ENCODE peak calls at places on chromosomes 16 and 17, in ten cellular contexts. G is DMS153, Y is EH, H is HS-5, R is HCT116, O is fibroblast of mammary gland, J is anterior cingulate cortex, P is right cardiac atrium, U is NCI-H2107, Z is hippocampal formation. F is an unnamed sample.

GRCh38 chr17:80694085-80694991 is 149.7 kb downstream of the RPTOR start:
- DNase-seq in Y (no peak), G (peak), P (no peak), O (no peak), H (no peak), U (no peak), Z (no peak), J (no peak), R (no peak), F (no peak)

GRCh38 chr17:41265078-41265477 is at the start of gene KRTAP9-6:
- DNase-seq in U (no peak), R (no peak), Z (no peak), H (no peak), Y (no peak), G (no peak), P (no peak), O (no peak), J (no peak), F (no peak)

GRCh38 chr16:70460737-70461261 is 6.4 kb downstream of the FCSK start:
- DNase-seq in H (no peak), P (no peak), U (no peak), J (no peak), Z (no peak), O (no peak), G (no peak), Y (peak), R (no peak), F (no peak)

GRCh38 chr16:24670623-24671454 is 58.6 kb upstream of the TNRC6A start:
- DNase-seq in P (peak), Y (peak), J (peak), G (peak), Z (peak), H (no peak), O (peak), R (no peak), U (peak), F (peak)

GRCh38 chr17:16215965-16216316 is 607 bp upstream of the NCOR1 start:
- DNase-seq in G (peak), Z (no peak), O (peak), Y (no peak), U (no peak), P (no peak), J (no peak), H (no peak), R (peak), F (no peak)

GRCh38 chr16:48408688-48409087 is 23.5 kb upstream of the SIAH1 start:
- DNase-seq in J (no peak), Y (peak), G (no peak), O (peak), U (no peak), Z (no peak), H (no peak), P (peak), R (no peak), F (no peak)

GRCh38 chr16:88655053-88655732 is 4.3 kb upstream of the CYBA start:
- DNase-seq in U (no peak), H (no peak), Y (no peak), Z (no peak), G (no peak), R (no peak), J (no peak), O (no peak), P (no peak), F (no peak)

GRCh38 chr17:69417545-69418483 is 3.3 kb downstream of the MAP2K6 start:
- DNase-seq in G (no peak), J (no peak), O (no peak), R (no peak), U (no peak), Z (no peak), Y (no peak), P (no peak), H (no peak), F (no peak)

GRCh38 chr17:14699569-14700190 is 398.8 kb downstream of the HS3ST3B1 start:
- DNase-seq in P (no peak), J (no peak), U (no peak), Z (no peak), H (no peak), G (no peak), Y (peak), O (no peak), R (no peak), F (no peak)

GRCh38 chr16:31869511-31870201 is 4.0 kb upstream of the ZNF267 start:
- DNase-seq in U (peak), P (peak), O (peak), R (no peak), Y (peak), G (peak), H (peak), Z (peak), J (no peak), F (no peak)

GRCh38 chr17:149231-149630 is 11.9 kb downstream of the SCGB1C2 start:
- DNase-seq in Z (no peak), H (no peak), R (no peak), J (no peak), G (no peak), O (no peak), Y (no peak), P (no peak), U (no peak), F (no peak)

GRCh38 chr17:19250421-19251141 is 13.4 kb downstream of the EPN2 start:
- DNase-seq in G (no peak), P (peak), R (no peak), Y (no peak), O (peak), Z (peak), J (peak), H (no peak), U (no peak), F (no peak)

GRCh38 chr16:88339926-88340754 is 42.6 kb upstream of the ZNF469 start:
- DNase-seq in U (no peak), O (no peak), Z (no peak), H (no peak), R (no peak), J (no peak), G (peak), Y (no peak), P (peak), F (no peak)

GRCh38 chr16:67397451-67397801 is 4.1 kb upstream of the TPPP3 start:
- DNase-seq in H (no peak), G (no peak), Y (no peak), P (peak), U (no peak), R (no peak), Z (no peak), J (no peak), O (peak), F (no peak)

GRCh38 chr17:7560172-7561027 is 1.3 kb upstream of the SENP3 start:
- DNase-seq in R (no peak), U (peak), J (no peak), O (peak), G (peak), Y (peak), P (peak), Z (no peak), H (no peak), F (no peak)

GRCh38 chr16:2029350-2029749 is 2.6 kb downstream of the NHERF2 start:
- DNase-seq in R (no peak), H (no peak), P (no peak), U (no peak), O (no peak), G (no peak), J (no peak), Z (no peak), Y (no peak), F (no peak)

GRCh38 chr17:78979780-78980623 is at the start of gene LGALS3BP:
- DNase-seq in O (peak), P (peak), J (peak), R (peak), U (peak), Z (peak), G (peak), Y (peak), H (peak), F (peak)

GRCh38 chr17:33520404-33521032 is 227.4 kb upstream of the ASIC2 start:
- DNase-seq in Z (peak), O (peak), H (no peak), U (no peak), R (no peak), G (peak), J (peak), P (peak), Y (peak), F (no peak)

GRCh38 chr17:29376667-29377268 is 13.4 kb upstream of the TAOK1 start:
- DNase-seq in G (no peak), R (no peak), O (peak), J (peak), Z (peak), H (no peak), Y (peak), U (no peak), P (peak), F (no peak)

GRCh38 chr16:73459586-73459985 is 411.7 kb upstream of the ZFHX3 start:
- DNase-seq in P (no peak), O (no peak), Y (no peak), Z (no peak), G (no peak), R (no peak), J (no peak), U (no peak), H (no peak), F (no peak)

GRCh38 chr16:87628940-87629339 is 26.6 kb downstream of the JPH3 start:
- DNase-seq in H (no peak), Z (no peak), R (no peak), U (no peak), Y (peak), O (peak), J (no peak), G (no peak), P (no peak), F (no peak)

GRCh38 chr17:31746884-31747495 is 112.1 kb downstream of the COPRS start:
- DNase-seq in U (no peak), O (no peak), Z (no peak), H (no peak), J (no peak), R (no peak), G (no peak), P (no peak), Y (no peak), F (no peak)

GRCh38 chr17:21125862-21126261 is 902 bp upstream of the DHRS7B start:
- DNase-seq in R (no peak), Z (no peak), Y (no peak), G (no peak), U (no peak), P (no peak), O (no peak), H (no peak), J (no peak), F (no peak)

GRCh38 chr17:78476973-78477372 is 98.5 kb downstream of the PGS1 start:
- DNase-seq in O (no peak), P (no peak), G (peak), J (no peak), R (no peak), H (no peak), Z (no peak), Y (no peak), U (no peak), F (no peak)

GRCh38 chr16:11050536-11050935 is 106.2 kb downstream of the CLEC16A start:
- DNase-seq in R (no peak), P (no peak), U (no peak), J (no peak), O (no peak), G (no peak), Y (no peak), Z (no peak), H (no peak), F (no peak)

GRCh38 chr16:75648265-75649076 is 898 bp downstream of the TERF2IP start:
- DNase-seq in O (peak), H (peak), Z (peak), G (peak), R (peak), J (peak), P (peak), Y (peak), U (peak), F (no peak)

GRCh38 chr16:29148867-29149272 is 164.0 kb downstream of the LAT start:
- DNase-seq in Z (no peak), U (no peak), J (no peak), O (no peak), H (no peak), R (no peak), Y (no peak), G (no peak), P (peak), F (no peak)

GRCh38 chr16:72029567-72030271 is 21.2 kb downstream of the DHODH start:
- DNase-seq in P (no peak), U (no peak), R (no peak), H (no peak), Y (no peak), G (no peak), Z (no peak), O (no peak), J (no peak), F (no peak)

GRCh38 chr16:50197582-50197981 is 44.5 kb downstream of the TENT4B start:
- DNase-seq in Y (no peak), P (no peak), O (no peak), U (no peak), H (no peak), J (no peak), Z (no peak), G (no peak), R (no peak), F (no peak)

GRCh38 chr16:14356064-14356463 is 274.0 kb downstream of the PARN start:
- DNase-seq in U (no peak), J (no peak), Y (no peak), R (no peak), P (no peak), O (no peak), G (no peak), H (no peak), Z (no peak), F (no peak)

GRCh38 chr17:80395402-80396151 is 19.4 kb upstream of the ENDOV start:
- DNase-seq in P (no peak), Z (no peak), R (no peak), G (no peak), Y (no peak), O (peak), U (no peak), H (no peak), J (no peak), F (no peak)

GRCh38 chr16:57962756-57963155 is 8.2 kb downstream of the CNGB1 start:
- DNase-seq in G (no peak), H (no peak), J (no peak), R (no peak), P (no peak), O (no peak), Z (no peak), U (no peak), Y (no peak), F (no peak)

GRCh38 chr17:78528541-78528940 is 48.7 kb downstream of the DNAH17 start:
- DNase-seq in Z (no peak), O (no peak), R (no peak), J (no peak), H (no peak), U (peak), Y (no peak), G (peak), P (no peak), F (peak)

GRCh38 chr16:23202166-23202565 is 19.6 kb downstream of the SCNN1G start:
- DNase-seq in O (no peak), Y (no peak), Z (no peak), R (no peak), G (no peak), P (no peak), U (no peak), H (no peak), J (no peak), F (no peak)

GRCh38 chr17:42529054-42529453 is 7.0 kb upstream of the NAGLU start:
- DNase-seq in G (no peak), O (no peak), Y (no peak), H (no peak), U (no peak), Z (no peak), R (no peak), J (no peak), P (no peak), F (no peak)

F was measured in NCI-H2081 treated with DMSO at 0.1 percent for 48 hours.